ENCODE peak calls at places on chromosomes 16 and 17, in eight cellular contexts. One of them, this sample, is unnamed.

GRCh38 chr17:41518031-41518430 is 659 bp downstream of the KRT15 start:
- DNase-seq in neural progenitor cell: no peak
- DNase-seq in uterus: no peak
- DNase-seq in effector memory CD4-positive, alpha-beta T cell: no peak
- DNase-seq in tibial nerve: no peak
- DNase-seq in A549: no peak
- DNase-seq in colonic mucosa: no peak
- DNase-seq in body of pancreas: no peak
- DNase-seq in this sample: no peak

GRCh38 chr17:33469911-33470310 is 176.8 kb upstream of the ASIC2 start:
- DNase-seq in effector memory CD4-positive, alpha-beta T cell: no peak
- DNase-seq in body of pancreas: peak
- DNase-seq in colonic mucosa: peak
- DNase-seq in A549: no peak
- DNase-seq in neural progenitor cell: no peak
- DNase-seq in uterus: peak
- DNase-seq in tibial nerve: no peak
- DNase-seq in this sample: peak

GRCh38 chr17:9937901-9938300 is 32.8 kb upstream of the RCVRN start:
- DNase-seq in A549: no peak
- DNase-seq in colonic mucosa: no peak
- DNase-seq in effector memory CD4-positive, alpha-beta T cell: no peak
- DNase-seq in uterus: no peak
- DNase-seq in tibial nerve: no peak
- DNase-seq in neural progenitor cell: no peak
- DNase-seq in body of pancreas: no peak
- DNase-seq in this sample: no peak

GRCh38 chr17:65609303-65609702 is 47.9 kb upstream of the AXIN2 start:
- DNase-seq in effector memory CD4-positive, alpha-beta T cell: no peak
- DNase-seq in neural progenitor cell: no peak
- DNase-seq in colonic mucosa: no peak
- DNase-seq in A549: no peak
- DNase-seq in uterus: no peak
- DNase-seq in tibial nerve: no peak
- DNase-seq in body of pancreas: no peak
- DNase-seq in this sample: no peak

GRCh38 chr16:14502932-14503741 is 126.9 kb downstream of the PARN start:
- DNase-seq in body of pancreas: no peak
- DNase-seq in A549: no peak
- DNase-seq in effector memory CD4-positive, alpha-beta T cell: no peak
- DNase-seq in neural progenitor cell: no peak
- DNase-seq in colonic mucosa: no peak
- DNase-seq in uterus: no peak
- DNase-seq in tibial nerve: no peak
- DNase-seq in this sample: no peak

GRCh38 chr16:85888405-85889331 is 10.3 kb upstream of the IRF8 start:
- DNase-seq in effector memory CD4-positive, alpha-beta T cell: no peak
- DNase-seq in A549: peak
- DNase-seq in colonic mucosa: no peak
- DNase-seq in tibial nerve: no peak
- DNase-seq in uterus: no peak
- DNase-seq in neural progenitor cell: no peak
- DNase-seq in body of pancreas: no peak
- DNase-seq in this sample: peak

GRCh38 chr17:42408076-42408475 is 15.0 kb downstream of the CAVIN1 start:
- DNase-seq in A549: no peak
- DNase-seq in uterus: no peak
- DNase-seq in body of pancreas: no peak
- DNase-seq in colonic mucosa: no peak
- DNase-seq in neural progenitor cell: no peak
- DNase-seq in effector memory CD4-positive, alpha-beta T cell: no peak
- DNase-seq in tibial nerve: no peak
- DNase-seq in this sample: no peak

GRCh38 chr16:3785413-3785812 is 68.1 kb upstream of the TRAP1 start:
- DNase-seq in neural progenitor cell: no peak
- DNase-seq in A549: no peak
- DNase-seq in uterus: no peak
- DNase-seq in tibial nerve: no peak
- DNase-seq in effector memory CD4-positive, alpha-beta T cell: no peak
- DNase-seq in body of pancreas: no peak
- DNase-seq in colonic mucosa: no peak
- DNase-seq in this sample: no peak

GRCh38 chr16:6549415-6549814 is 783.2 kb upstream of the RBFOX1 start:
- DNase-seq in A549: no peak
- DNase-seq in uterus: no peak
- DNase-seq in colonic mucosa: no peak
- DNase-seq in neural progenitor cell: no peak
- DNase-seq in effector memory CD4-positive, alpha-beta T cell: no peak
- DNase-seq in body of pancreas: no peak
- DNase-seq in tibial nerve: no peak
- DNase-seq in this sample: no peak

GRCh38 chr17:51657224-51657623 is 396.9 kb downstream of the UTP18 start:
- DNase-seq in colonic mucosa: no peak
- DNase-seq in effector memory CD4-positive, alpha-beta T cell: no peak
- DNase-seq in tibial nerve: no peak
- DNase-seq in A549: no peak
- DNase-seq in neural progenitor cell: no peak
- DNase-seq in uterus: no peak
- DNase-seq in body of pancreas: no peak
- DNase-seq in this sample: no peak

GRCh38 chr17:28892024-28892423 is 5.5 kb downstream of the FLOT2 start:
- DNase-seq in effector memory CD4-positive, alpha-beta T cell: no peak
- DNase-seq in colonic mucosa: no peak
- DNase-seq in A549: no peak
- DNase-seq in uterus: no peak
- DNase-seq in tibial nerve: no peak
- DNase-seq in body of pancreas: no peak
- DNase-seq in neural progenitor cell: no peak
- DNase-seq in this sample: no peak

GRCh38 chr16:54289242-54290051 is 2.9 kb upstream of the IRX3 start:
- DNase-seq in effector memory CD4-positive, alpha-beta T cell: no peak
- DNase-seq in body of pancreas: no peak
- DNase-seq in tibial nerve: no peak
- DNase-seq in neural progenitor cell: peak
- DNase-seq in A549: no peak
- DNase-seq in colonic mucosa: no peak
- DNase-seq in uterus: no peak
- DNase-seq in this sample: no peak

GRCh38 chr16:65034915-65035314 is 86.9 kb downstream of the CDH11 start:
- DNase-seq in A549: no peak
- DNase-seq in colonic mucosa: no peak
- DNase-seq in tibial nerve: no peak
- DNase-seq in neural progenitor cell: no peak
- DNase-seq in body of pancreas: no peak
- DNase-seq in effector memory CD4-positive, alpha-beta T cell: no peak
- DNase-seq in uterus: no peak
- DNase-seq in this sample: no peak

GRCh38 chr16:65037558-65037957 is 84.3 kb downstream of the CDH11 start:
- DNase-seq in A549: no peak
- DNase-seq in tibial nerve: no peak
- DNase-seq in colonic mucosa: no peak
- DNase-seq in neural progenitor cell: peak
- DNase-seq in effector memory CD4-positive, alpha-beta T cell: no peak
- DNase-seq in uterus: no peak
- DNase-seq in body of pancreas: no peak
- DNase-seq in this sample: no peak

GRCh38 chr16:65032397-65032796 is 89.5 kb downstream of the CDH11 start:
- DNase-seq in A549: no peak
- DNase-seq in effector memory CD4-positive, alpha-beta T cell: no peak
- DNase-seq in uterus: no peak
- DNase-seq in colonic mucosa: no peak
- DNase-seq in body of pancreas: no peak
- DNase-seq in neural progenitor cell: no peak
- DNase-seq in tibial nerve: no peak
- DNase-seq in this sample: no peak

GRCh38 chr16:65042966-65043365 is 78.9 kb downstream of the CDH11 start:
- DNase-seq in uterus: no peak
- DNase-seq in colonic mucosa: no peak
- DNase-seq in A549: no peak
- DNase-seq in body of pancreas: no peak
- DNase-seq in effector memory CD4-positive, alpha-beta T cell: no peak
- DNase-seq in tibial nerve: no peak
- DNase-seq in neural progenitor cell: no peak
- DNase-seq in this sample: no peak

DNA sequence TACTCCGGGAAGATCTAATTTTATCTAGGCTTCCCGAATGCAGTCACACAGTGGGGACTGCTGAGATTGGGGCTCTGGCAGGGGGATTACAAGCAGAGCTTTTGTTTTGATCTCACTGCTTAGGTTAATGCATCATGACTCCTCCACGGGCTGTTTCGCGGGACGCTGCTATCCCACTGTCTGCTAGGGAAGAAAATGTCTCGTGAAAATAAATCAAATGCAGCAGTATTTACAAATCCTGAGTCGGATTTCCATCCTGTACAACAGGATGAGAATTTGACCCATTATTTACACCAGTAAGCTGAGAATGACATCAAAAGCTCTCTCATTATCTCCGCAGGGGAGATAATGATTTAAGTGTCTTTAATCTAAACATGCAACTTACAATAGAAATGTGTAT is 83.7 kb downstream of the CDH11 start:
- DNase-seq in body of pancreas: no peak
- DNase-seq in colonic mucosa: no peak
- DNase-seq in uterus: no peak
- DNase-seq in effector memory CD4-positive, alpha-beta T cell: no peak
- DNase-seq in A549: no peak
- DNase-seq in tibial nerve: no peak
- DNase-seq in neural progenitor cell: peak
- DNase-seq in this sample: no peak
- H3K4me3 ChIP-seq in body of pancreas: no peak
- H3K4me3 ChIP-seq in colonic mucosa: no peak
- H3K4me3 ChIP-seq in uterus: no peak
- H3K4me3 ChIP-seq in effector memory CD4-positive, alpha-beta T cell: no peak
- H3K4me3 ChIP-seq in A549: no peak
- H3K4me3 ChIP-seq in tibial nerve: no peak
- H3K4me3 ChIP-seq in neural progenitor cell: peak
- H3K4me3 ChIP-seq in this sample: no peak

DNA sequence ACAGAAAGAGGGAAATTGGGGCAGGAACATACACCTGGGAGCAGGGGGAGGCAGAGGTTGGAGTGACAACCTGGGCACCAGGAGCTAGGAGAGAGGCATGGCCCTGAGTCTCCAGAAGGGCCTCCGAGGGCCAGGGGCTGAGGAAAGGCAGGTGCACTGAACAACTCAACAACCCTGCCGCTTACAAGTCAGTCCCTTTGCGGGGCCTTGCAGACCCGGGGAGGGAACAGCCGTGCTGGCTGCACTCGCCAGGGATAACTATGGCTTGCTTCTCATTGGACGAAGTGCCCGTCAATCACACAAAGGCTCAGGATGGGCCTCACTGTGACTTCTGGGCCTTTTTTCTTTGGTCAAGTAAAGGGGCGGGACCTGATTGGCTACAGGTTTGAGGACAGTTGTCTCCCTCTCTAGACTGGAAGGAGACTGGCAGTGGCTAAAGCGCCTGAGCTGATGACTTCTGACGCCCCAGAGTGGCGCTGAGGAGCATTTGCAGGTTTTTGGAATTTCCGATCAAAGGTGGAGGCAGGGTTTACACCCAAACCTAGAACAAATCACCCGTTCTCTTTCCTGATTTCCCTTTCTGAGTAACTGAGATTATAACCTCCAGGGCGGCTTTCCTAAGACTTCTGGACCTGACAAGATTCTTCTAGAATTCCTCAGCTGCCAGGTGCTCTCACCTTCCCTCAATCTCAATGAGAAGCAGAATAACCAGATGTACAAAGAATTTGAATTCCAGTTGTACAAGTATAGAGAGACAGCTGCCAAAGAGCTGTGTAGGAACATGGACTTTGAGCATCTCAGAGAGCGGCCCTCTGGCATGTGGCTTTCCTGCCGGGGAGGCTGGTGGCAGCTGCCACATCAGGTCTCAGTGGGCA is 27.6 kb upstream of the ST6GALNAC2 start:
- DNase-seq in tibial nerve: no peak
- DNase-seq in colonic mucosa: no peak
- DNase-seq in uterus: no peak
- DNase-seq in A549: no peak
- DNase-seq in body of pancreas: no peak
- DNase-seq in neural progenitor cell: peak
- DNase-seq in effector memory CD4-positive, alpha-beta T cell: no peak
- DNase-seq in this sample: no peak
- H3K4me3 ChIP-seq in tibial nerve: no peak
- H3K4me3 ChIP-seq in colonic mucosa: no peak
- H3K4me3 ChIP-seq in uterus: no peak
- H3K4me3 ChIP-seq in A549: no peak
- H3K4me3 ChIP-seq in body of pancreas: no peak
- H3K4me3 ChIP-seq in neural progenitor cell: no peak
- H3K4me3 ChIP-seq in effector memory CD4-positive, alpha-beta T cell: no peak
- H3K4me3 ChIP-seq in this sample: no peak

DNA sequence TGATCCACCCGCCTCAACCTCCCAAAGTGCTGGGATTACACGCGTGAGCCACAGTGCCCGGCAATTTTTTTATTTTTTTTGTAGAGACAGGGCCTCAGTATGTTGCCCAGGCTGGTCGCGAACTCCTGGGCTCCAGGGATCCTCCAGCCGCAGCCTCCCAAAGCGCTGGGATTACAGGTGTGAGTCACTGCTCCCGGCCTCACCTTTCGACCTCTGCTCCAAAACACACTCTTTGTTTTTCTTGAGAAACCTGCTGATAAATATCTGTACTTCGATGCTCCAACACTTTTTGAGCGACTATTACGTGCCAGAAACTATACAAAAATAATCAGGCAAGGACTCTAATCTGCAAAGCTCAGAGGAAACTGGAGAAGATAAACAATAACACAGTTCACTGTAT is 1.0 kb downstream of the MED1 start:
- DNase-seq in effector memory CD4-positive, alpha-beta T cell: no peak
- DNase-seq in colonic mucosa: no peak
- DNase-seq in uterus: no peak
- DNase-seq in A549: no peak
- DNase-seq in body of pancreas: no peak
- DNase-seq in tibial nerve: no peak
- DNase-seq in neural progenitor cell: no peak
- DNase-seq in this sample: no peak
- H3K4me3 ChIP-seq in effector memory CD4-positive, alpha-beta T cell: no peak
- H3K4me3 ChIP-seq in colonic mucosa: peak
- H3K4me3 ChIP-seq in uterus: peak
- H3K4me3 ChIP-seq in A549: peak
- H3K4me3 ChIP-seq in body of pancreas: no peak
- H3K4me3 ChIP-seq in tibial nerve: no peak
- H3K4me3 ChIP-seq in neural progenitor cell: peak
- H3K4me3 ChIP-seq in this sample: peak

DNA sequence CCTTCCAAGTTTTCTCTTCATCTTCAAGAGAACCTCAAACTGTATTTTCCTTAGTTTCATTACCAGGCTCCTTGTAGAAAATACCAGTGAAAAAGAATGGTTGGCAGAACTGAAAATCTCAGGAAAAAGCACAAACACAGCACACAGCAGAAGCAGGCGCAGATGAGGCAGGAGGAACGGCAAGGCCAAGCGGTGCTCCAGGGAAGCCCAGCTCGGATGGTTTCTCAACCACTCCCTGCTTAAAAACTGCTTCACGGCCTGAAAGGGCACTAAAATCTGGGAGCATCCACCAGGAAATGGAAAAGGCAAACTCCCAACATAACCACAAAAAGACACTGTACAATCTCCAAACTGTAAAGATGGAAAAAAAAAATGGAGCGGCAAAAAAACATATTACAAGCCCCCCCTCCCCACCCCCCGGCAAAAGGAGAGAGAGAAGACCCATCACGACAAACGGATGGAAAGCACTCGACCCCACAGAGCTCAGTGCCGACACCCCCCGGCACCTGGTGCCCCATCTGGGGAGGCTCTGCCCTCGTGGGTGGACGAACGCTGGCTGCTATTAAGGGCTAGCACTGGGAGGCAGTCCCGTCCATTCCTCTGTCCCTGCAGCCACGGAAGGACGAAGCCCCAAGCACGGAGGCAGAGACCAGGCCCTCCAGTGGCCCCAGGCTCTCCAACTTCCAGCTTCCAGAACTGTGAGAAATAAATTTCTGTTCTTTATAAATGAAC is 127.5 kb downstream of the ZNF778 start:
- DNase-seq in neural progenitor cell: no peak
- DNase-seq in uterus: no peak
- DNase-seq in A549: no peak
- DNase-seq in body of pancreas: no peak
- DNase-seq in effector memory CD4-positive, alpha-beta T cell: no peak
- DNase-seq in tibial nerve: no peak
- DNase-seq in colonic mucosa: no peak
- DNase-seq in this sample: no peak
- H3K4me3 ChIP-seq in neural progenitor cell: no peak
- H3K4me3 ChIP-seq in uterus: no peak
- H3K4me3 ChIP-seq in A549: no peak
- H3K4me3 ChIP-seq in body of pancreas: no peak
- H3K4me3 ChIP-seq in effector memory CD4-positive, alpha-beta T cell: no peak
- H3K4me3 ChIP-seq in tibial nerve: no peak
- H3K4me3 ChIP-seq in colonic mucosa: no peak
- H3K4me3 ChIP-seq in this sample: no peak

This sample was measured in AG04449.